ENCODE peak calls at places on chromosomes 4 and X, in ten cellular contexts. One of them, this sample, is unnamed.

GRCh38 chr4:74097161-74097560 is 1.8 kb downstream of the CXCL2 start:
- DNase-seq in NCI-H69: no peak
- DNase-seq in GM06990: no peak
- DNase-seq in GM03348: no peak
- DNase-seq in bronchial epithelial cell: no peak
- DNase-seq in foreskin fibroblast: no peak
- DNase-seq in stimulated activated naive CD8-positive, alpha-beta T cell treated with anti-CD3 and anti-CD28 coated beads, Interleukin-15, Interleukin-2, amounts not matched to agents 100 U/mL and 50 U/mL, for 24 hours: no peak
- DNase-seq in GDM1: no peak
- DNase-seq in pancreas: no peak
- DNase-seq in activated gamma-delta T cell treated with Interleukin-2 at 50 U/mL for 16 hours: no peak
- DNase-seq in this sample: no peak

GRCh38 chr4:53365486-53366300 is at the start of gene SCFD2:
- DNase-seq in NCI-H69: peak; percentile 97
- DNase-seq in GDM1: peak; percentile 95
- DNase-seq in foreskin fibroblast: peak; percentile 99
- DNase-seq in GM06990: peak; percentile 87
- DNase-seq in stimulated activated naive CD8-positive, alpha-beta T cell treated with anti-CD3 and anti-CD28 coated beads, Interleukin-15, Interleukin-2, amounts not matched to agents 100 U/mL and 50 U/mL, for 24 hours: peak; percentile 98
- DNase-seq in activated gamma-delta T cell treated with Interleukin-2 at 50 U/mL for 16 hours: peak; percentile 94
- DNase-seq in GM03348: peak; percentile 98
- DNase-seq in pancreas: peak; percentile 96
- DNase-seq in bronchial epithelial cell: peak; percentile 93
- DNase-seq in this sample: peak; percentile 96

GRCh38 chr4:13546855-13547562 is 2.7 kb upstream of the NKX3-2 start:
- DNase-seq in NCI-H69: peak; percentile 71
- DNase-seq in bronchial epithelial cell: no peak
- DNase-seq in pancreas: no peak
- DNase-seq in GDM1: no peak
- DNase-seq in stimulated activated naive CD8-positive, alpha-beta T cell treated with anti-CD3 and anti-CD28 coated beads, Interleukin-15, Interleukin-2, amounts not matched to agents 100 U/mL and 50 U/mL, for 24 hours: no peak
- DNase-seq in GM06990: no peak
- DNase-seq in GM03348: peak; percentile 30
- DNase-seq in activated gamma-delta T cell treated with Interleukin-2 at 50 U/mL for 16 hours: no peak
- DNase-seq in foreskin fibroblast: no peak
- DNase-seq in this sample: no peak

GRCh38 chr4:142272452-142272851 is 573.6 kb downstream of the INPP4B start:
- DNase-seq in bronchial epithelial cell: peak; percentile 73
- DNase-seq in GDM1: no peak
- DNase-seq in GM06990: no peak
- DNase-seq in activated gamma-delta T cell treated with Interleukin-2 at 50 U/mL for 16 hours: no peak
- DNase-seq in NCI-H69: no peak
- DNase-seq in stimulated activated naive CD8-positive, alpha-beta T cell treated with anti-CD3 and anti-CD28 coated beads, Interleukin-15, Interleukin-2, amounts not matched to agents 100 U/mL and 50 U/mL, for 24 hours: no peak
- DNase-seq in GM03348: no peak
- DNase-seq in foreskin fibroblast: no peak
- DNase-seq in pancreas: no peak
- DNase-seq in this sample: no peak

GRCh38 chrX:32150141-32150540 is 1061.2 kb downstream of the DMD start:
- DNase-seq in stimulated activated naive CD8-positive, alpha-beta T cell treated with anti-CD3 and anti-CD28 coated beads, Interleukin-15, Interleukin-2, amounts not matched to agents 100 U/mL and 50 U/mL, for 24 hours: no peak
- DNase-seq in pancreas: no peak
- DNase-seq in GM06990: no peak
- DNase-seq in GM03348: no peak
- DNase-seq in foreskin fibroblast: no peak
- DNase-seq in activated gamma-delta T cell treated with Interleukin-2 at 50 U/mL for 16 hours: no peak
- DNase-seq in bronchial epithelial cell: no peak
- DNase-seq in GDM1: no peak
- DNase-seq in NCI-H69: no peak
- DNase-seq in this sample: no peak

GRCh38 chr4:46656071-46656470 is 253.0 kb downstream of the COX7B2 start:
- DNase-seq in bronchial epithelial cell: no peak
- DNase-seq in foreskin fibroblast: no peak
- DNase-seq in GM06990: no peak
- DNase-seq in stimulated activated naive CD8-positive, alpha-beta T cell treated with anti-CD3 and anti-CD28 coated beads, Interleukin-15, Interleukin-2, amounts not matched to agents 100 U/mL and 50 U/mL, for 24 hours: no peak
- DNase-seq in GDM1: no peak
- DNase-seq in GM03348: no peak
- DNase-seq in activated gamma-delta T cell treated with Interleukin-2 at 50 U/mL for 16 hours: no peak
- DNase-seq in pancreas: no peak
- DNase-seq in NCI-H69: no peak
- DNase-seq in this sample: no peak

GRCh38 chrX:10577863-10578262 is 42.5 kb downstream of the MID1 start:
- DNase-seq in pancreas: no peak
- DNase-seq in foreskin fibroblast: no peak
- DNase-seq in GDM1: no peak
- DNase-seq in GM06990: no peak
- DNase-seq in GM03348: no peak
- DNase-seq in NCI-H69: no peak
- DNase-seq in activated gamma-delta T cell treated with Interleukin-2 at 50 U/mL for 16 hours: no peak
- DNase-seq in stimulated activated naive CD8-positive, alpha-beta T cell treated with anti-CD3 and anti-CD28 coated beads, Interleukin-15, Interleukin-2, amounts not matched to agents 100 U/mL and 50 U/mL, for 24 hours: no peak
- DNase-seq in bronchial epithelial cell: peak; percentile 79
- DNase-seq in this sample: no peak

GRCh38 chr4:108700358-108700757 is 50.0 kb downstream of the OSTC start:
- DNase-seq in GM06990: no peak
- DNase-seq in foreskin fibroblast: peak; percentile 48
- DNase-seq in NCI-H69: no peak
- DNase-seq in GM03348: peak; percentile 47
- DNase-seq in bronchial epithelial cell: no peak
- DNase-seq in stimulated activated naive CD8-positive, alpha-beta T cell treated with anti-CD3 and anti-CD28 coated beads, Interleukin-15, Interleukin-2, amounts not matched to agents 100 U/mL and 50 U/mL, for 24 hours: no peak
- DNase-seq in pancreas: no peak
- DNase-seq in GDM1: no peak
- DNase-seq in activated gamma-delta T cell treated with Interleukin-2 at 50 U/mL for 16 hours: no peak
- DNase-seq in this sample: peak; percentile 5